ENCODE peak calls at places on chromosome 16, in four cellular contexts. One of them, this sample, is unnamed.

GRCh38 chr16:54374136-54374535 is 87.5 kb upstream of the IRX3 start:
- DNase-seq in activated T-helper 1 cell treated with Interleukin-2 at 50 U/mL for 16 hours: no peak
- DNase-seq in substantia nigra: no peak
- DNase-seq in COR-L47: no peak
- DNase-seq in this sample: no peak

GRCh38 chr16:81686391-81687182 is 92.5 kb upstream of the PLCG2 start:
- DNase-seq in substantia nigra: no peak
- DNase-seq in COR-L47: no peak
- DNase-seq in activated T-helper 1 cell treated with Interleukin-2 at 50 U/mL for 16 hours: no peak
- DNase-seq in this sample: no peak

GRCh38 chr16:17166095-17166494 is 304.7 kb downstream of the XYLT1 start:
- DNase-seq in activated T-helper 1 cell treated with Interleukin-2 at 50 U/mL for 16 hours: no peak
- DNase-seq in COR-L47: no peak
- DNase-seq in substantia nigra: no peak
- DNase-seq in this sample: no peak

GRCh38 chr16:50570808-50571598 is 22.8 kb downstream of the NKD1 start:
- DNase-seq in activated T-helper 1 cell treated with Interleukin-2 at 50 U/mL for 16 hours: no peak
- DNase-seq in COR-L47: no peak
- DNase-seq in substantia nigra: no peak
- DNase-seq in this sample: no peak

GRCh38 chr16:21208831-21209230 is 2.5 kb downstream of the ZP2 start:
- DNase-seq in activated T-helper 1 cell treated with Interleukin-2 at 50 U/mL for 16 hours: no peak
- DNase-seq in substantia nigra: no peak
- DNase-seq in COR-L47: no peak
- DNase-seq in this sample: no peak

GRCh38 chr16:3306078-3306477 is 781 bp downstream of the ZNF75A start:
- DNase-seq in activated T-helper 1 cell treated with Interleukin-2 at 50 U/mL for 16 hours: no peak
- DNase-seq in COR-L47: no peak
- DNase-seq in substantia nigra: no peak
- DNase-seq in this sample: no peak

GRCh38 chr16:57265850-57266530 is 18.5 kb downstream of the PLLP start:
- DNase-seq in substantia nigra: peak
- DNase-seq in activated T-helper 1 cell treated with Interleukin-2 at 50 U/mL for 16 hours: no peak
- DNase-seq in COR-L47: no peak
- DNase-seq in this sample: no peak

GRCh38 chr16:14364386-14365199 is 265.5 kb downstream of the PARN start:
- DNase-seq in activated T-helper 1 cell treated with Interleukin-2 at 50 U/mL for 16 hours: no peak
- DNase-seq in substantia nigra: no peak
- DNase-seq in COR-L47: no peak
- DNase-seq in this sample: no peak

GRCh38 chr16:67919618-67920210 is 11.9 kb downstream of the CTRL start:
- DNase-seq in COR-L47: no peak
- DNase-seq in activated T-helper 1 cell treated with Interleukin-2 at 50 U/mL for 16 hours: no peak
- DNase-seq in substantia nigra: no peak
- DNase-seq in this sample: no peak

GRCh38 chr16:80887062-80887461 is 82.7 kb upstream of the CDYL2 start:
- DNase-seq in COR-L47: no peak
- DNase-seq in activated T-helper 1 cell treated with Interleukin-2 at 50 U/mL for 16 hours: no peak
- DNase-seq in substantia nigra: no peak
- DNase-seq in this sample: no peak

GRCh38 chr16:57976331-57976796 is 5.4 kb upstream of the CNGB1 start:
- DNase-seq in COR-L47: no peak
- DNase-seq in activated T-helper 1 cell treated with Interleukin-2 at 50 U/mL for 16 hours: no peak
- DNase-seq in substantia nigra: peak
- DNase-seq in this sample: no peak

GRCh38 chr16:64417711-64418227 is 704.1 kb downstream of the CDH11 start:
- DNase-seq in substantia nigra: no peak
- DNase-seq in COR-L47: no peak
- DNase-seq in activated T-helper 1 cell treated with Interleukin-2 at 50 U/mL for 16 hours: no peak
- DNase-seq in this sample: no peak

GRCh38 chr16:17470002-17470870 is 524 bp downstream of the XYLT1 start:
- DNase-seq in activated T-helper 1 cell treated with Interleukin-2 at 50 U/mL for 16 hours: peak
- DNase-seq in substantia nigra: no peak
- DNase-seq in COR-L47: no peak
- DNase-seq in this sample: no peak

GRCh38 chr16:30786115-30786935 is 680 bp downstream of the ZNF629 start:
- DNase-seq in activated T-helper 1 cell treated with Interleukin-2 at 50 U/mL for 16 hours: no peak
- DNase-seq in COR-L47: no peak
- DNase-seq in substantia nigra: no peak
- DNase-seq in this sample: no peak

GRCh38 chr16:78675312-78675711 is 575.9 kb downstream of the WWOX start:
- DNase-seq in substantia nigra: no peak
- DNase-seq in COR-L47: no peak
- DNase-seq in activated T-helper 1 cell treated with Interleukin-2 at 50 U/mL for 16 hours: no peak
- DNase-seq in this sample: no peak

GRCh38 chr16:51880776-51881175 is 666.2 kb downstream of the TOX3 start:
- DNase-seq in activated T-helper 1 cell treated with Interleukin-2 at 50 U/mL for 16 hours: no peak
- DNase-seq in substantia nigra: no peak
- DNase-seq in COR-L47: no peak
- DNase-seq in this sample: no peak